ENCODE peak calls at places on chromosomes 12 and 14, in nine cellular contexts. U is endothelial cell of umbilical vein; W is right atrium auricular region; S is sigmoid colon; Z is substantia nigra; A is ascending aorta; L is GM23248; M is CD8-positive, alpha-beta T cell; Q is HepG2. R is an unnamed sample.

GRCh38 chr12:109813810-109814416 is 19.3 kb downstream of the TRPV4 start:
- DNase-seq in L (no peak), U (no peak), M (no peak), Q (no peak), W (no peak), A (no peak), Z (no peak), S (no peak), R (no peak)

GRCh38 chr12:42666671-42667243 is 77.2 kb upstream of the PRICKLE1 start:
- DNase-seq in W (no peak), S (no peak), L (no peak), Q (no peak), A (no peak), M (no peak), U (no peak), Z (no peak), R (no peak)

GRCh38 chr12:54082402-54082892 is 28.8 kb downstream of the HOXC4 start:
- DNase-seq in Z (no peak), A (no peak), W (no peak), L (peak; percentile 13), U (no peak), M (peak; percentile 21), Q (no peak), S (peak; percentile 73), R (no peak)

GRCh38 chr14:62655161-62655560 is 390.1 kb downstream of the KCNH5 start:
- DNase-seq in Z (no peak), S (no peak), U (no peak), W (no peak), M (no peak), L (no peak), A (no peak), Q (no peak), R (no peak)

GRCh38 chr12:1933342-1933992 is 15.0 kb upstream of the CACNA2D4 start:
- DNase-seq in Q (no peak), L (peak; percentile 18), S (peak; percentile 62), U (no peak), M (no peak), W (peak; percentile 44), A (peak; percentile 63), Z (no peak), R (no peak)

GRCh38 chr14:104776961-104777807 is 18.4 kb downstream of the AKT1 start:
- DNase-seq in A (no peak), L (no peak), U (no peak), Z (no peak), M (no peak), Q (no peak), S (no peak), W (no peak), R (no peak)

GRCh38 chr12:65787056-65787855 is 37.0 kb upstream of the HMGA2 start:
- DNase-seq in L (no peak), M (no peak), U (no peak), W (no peak), Z (no peak), Q (no peak), S (no peak), A (no peak), R (no peak)

GRCh38 chr14:92922883-92923743 is at the start of gene CHGA:
- DNase-seq in W (no peak), A (no peak), Q (peak; percentile 36), L (peak; percentile 47), M (no peak), Z (peak; percentile 31), S (no peak), U (peak; percentile 40), R (peak; percentile 35)

GRCh38 chr12:123063535-123063934 is 83.1 kb downstream of the ARL6IP4 start:
- DNase-seq in Q (peak; percentile 39), A (no peak), L (peak; percentile 35), W (no peak), U (no peak), Z (no peak), M (no peak), S (no peak), R (no peak)

GRCh38 chr12:85580562-85581168 is 255.5 kb downstream of the RASSF9 start:
- DNase-seq in U (peak; percentile 82), Q (no peak), A (no peak), M (no peak), Z (no peak), W (no peak), L (peak; percentile 17), S (no peak), R (no peak)

GRCh38 chr12:124852329-124852831 is 11.3 kb downstream of the SCARB1 start:
- DNase-seq in A (no peak), Z (peak; percentile 47), S (peak; percentile 79), L (peak; percentile 32), U (no peak), W (no peak), M (no peak), Q (peak; percentile 89), R (peak; percentile 47)

GRCh38 chr12:77124767-77125166 is 59.4 kb upstream of the E2F7 start:
- DNase-seq in M (no peak), U (no peak), Q (no peak), W (no peak), L (peak; percentile 89), S (no peak), Z (no peak), A (no peak), R (no peak)

GRCh38 chr14:60905930-60906329 is 74.9 kb downstream of the TRMT5 start:
- DNase-seq in A (no peak), W (no peak), M (no peak), S (no peak), Z (no peak), U (no peak), L (peak; percentile 5), Q (no peak), R (no peak)

GRCh38 chr12:76777765-76778216 is 13.9 kb downstream of the ZDHHC17 start:
- DNase-seq in U (no peak), Z (no peak), M (no peak), W (no peak), A (no peak), Q (no peak), L (no peak), S (no peak), R (no peak)

GRCh38 chr12:101325590-101325989 is 45.7 kb downstream of the UTP20 start:
- DNase-seq in U (no peak), A (no peak), Q (no peak), L (no peak), W (no peak), S (no peak), M (no peak), Z (no peak), R (no peak)

GRCh38 chr14:70237710-70238109 is 49.0 kb upstream of the SLC8A3 start:
- DNase-seq in M (no peak), Z (no peak), W (no peak), U (no peak), A (no peak), Q (no peak), L (no peak), S (no peak), R (no peak)

DNA sequence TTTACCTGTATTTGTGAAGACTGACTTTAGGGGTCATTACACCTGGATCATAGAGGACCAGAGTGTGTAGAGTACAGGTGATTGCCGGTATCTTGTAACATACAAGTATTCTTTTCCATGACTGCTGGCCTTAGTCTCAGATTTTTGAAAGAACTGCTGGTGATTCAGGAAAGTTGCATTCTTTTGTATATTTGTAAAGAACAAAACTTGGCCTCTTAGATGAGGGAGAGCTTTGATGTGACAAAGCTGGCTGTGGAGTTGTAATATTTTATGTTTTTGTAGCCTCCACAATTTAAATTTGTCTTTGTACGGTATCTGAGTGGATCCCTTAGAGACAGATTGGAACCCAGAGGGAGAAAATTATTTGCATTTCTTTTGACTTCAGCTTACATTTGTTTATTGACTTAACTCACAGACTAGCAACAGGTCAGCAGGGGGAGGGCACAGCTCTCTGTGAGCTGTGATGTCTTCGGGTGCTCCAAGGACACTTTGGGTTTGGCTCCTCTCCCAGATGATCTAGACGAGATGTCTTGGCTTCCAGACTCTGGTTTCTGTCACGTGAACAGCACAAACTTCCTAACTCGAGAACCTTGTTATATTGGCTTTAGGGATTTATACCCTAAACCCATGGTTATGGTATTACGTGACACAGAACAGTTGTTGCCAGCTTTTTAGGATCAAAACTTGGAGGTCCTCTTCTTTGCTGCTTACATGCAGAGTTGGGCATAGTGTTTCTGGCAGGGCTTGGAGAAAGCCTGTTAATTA is 65.9 kb downstream of the DAAM1 start:
- DNase-seq in M (no peak), Z (no peak), S (peak; percentile 90), Q (no peak), W (peak; percentile 80), U (peak; percentile 54), A (peak; percentile 77), L (peak; percentile 95), R (no peak)
- H3K27ac ChIP-seq in M (no peak overlapping the region), Z (no peak overlapping the region), S (peak overlapping the region; percentile 86), Q (peak overlapping the region; percentile 4), W (peak overlapping the region; percentile 81), U (peak overlapping the region; percentile 42), A (peak overlapping the region; percentile 91), L (peak overlapping the region; percentile 92), R (peak overlapping the region; percentile 56)

GRCh38 chr12:25845415-25845814 is 113.1 kb upstream of the RASSF8 start:
- DNase-seq in S (no peak), Q (no peak), M (no peak), L (no peak), A (no peak), U (no peak), Z (no peak), W (no peak), R (no peak)

GRCh38 chr12:25839470-25839869 is 119.0 kb upstream of the RASSF8 start:
- DNase-seq in M (no peak), S (no peak), U (peak; percentile 55), L (peak; percentile 61), A (no peak), Z (no peak), W (no peak), Q (no peak), R (no peak)

GRCh38 chr12:25838007-25838406 is 120.5 kb upstream of the RASSF8 start:
- DNase-seq in A (no peak), M (no peak), Q (no peak), U (no peak), L (no peak), S (no peak), W (no peak), Z (no peak), R (no peak)

GRCh38 chr12:25843976-25844375 is 114.5 kb upstream of the RASSF8 start:
- DNase-seq in A (no peak), S (no peak), Z (no peak), L (no peak), M (no peak), W (no peak), Q (no peak), U (peak; percentile 81), R (no peak)

GRCh38 chr12:25840678-25841077 is 117.8 kb upstream of the RASSF8 start:
- DNase-seq in Z (no peak), U (peak; percentile 81), A (no peak), W (no peak), M (no peak), S (no peak), L (peak; percentile 26), Q (no peak), R (no peak)
- H3K27ac ChIP-seq in Z (no peak overlapping the region), U (peak overlapping the region; percentile 44), A (no peak overlapping the region), W (no peak overlapping the region), M (no peak overlapping the region), S (no peak overlapping the region), L (no peak overlapping the region), Q (no peak overlapping the region), R (no peak overlapping the region)

GRCh38 chr12:4025420-4026358 is 152.5 kb upstream of the PARP11 start:
- DNase-seq in U (no peak), A (no peak), S (no peak), W (no peak), Q (peak; percentile 22), L (no peak), M (no peak), Z (no peak), R (no peak)
- H3K27ac ChIP-seq in U (no peak overlapping the region), A (no peak overlapping the region), S (no peak overlapping the region), W (no peak overlapping the region), Q (peak overlapping the region; percentile 68), L (no peak overlapping the region), M (no peak overlapping the region), Z (no peak overlapping the region), R (no peak overlapping the region)

GRCh38 chr12:96237465-96238077 is 43.4 kb downstream of the ELK3 start:
- DNase-seq in Z (peak; percentile 36), S (peak; percentile 93), W (peak; percentile 91), A (peak; percentile 90), Q (no peak), U (peak; percentile 96), L (peak; percentile 97), M (no peak), R (no peak)
- H3K27ac ChIP-seq in Z (no peak overlapping the region), S (peak overlapping the region; percentile 97), W (peak overlapping the region; percentile 82), A (peak overlapping the region; percentile 69), Q (no peak overlapping the region), U (peak overlapping the region; percentile 86), L (peak overlapping the region; percentile 99), M (no peak overlapping the region), R (no peak overlapping the region)

R was measured in caudate nucleus.